ENCODE peak calls at places on chromosomes 2 and 18, in ten cellular contexts. One of them, this sample, is unnamed.
A peak's percentile ranks its signal among the peaks of the same experiment; 100 is the strongest.

GRCh38 chr2:111178730-111179405 is 58.2 kb downstream of the BCL2L11 start:
- DNase-seq in mammary epithelial cell: peak; percentile 49
- DNase-seq in B cell: no peak
- DNase-seq in AG10803: peak; percentile 10
- DNase-seq in stimulated activated CD4-positive, alpha-beta T cell treated with anti-CD3 and anti-CD28 coated beads, TNF-alpha, amount 100 ng/mL, for 1 hour: no peak
- DNase-seq in NCI-H2107: no peak
- DNase-seq in D341Med: no peak
- DNase-seq in SW 1271: no peak
- DNase-seq in MV-4-11: peak; percentile 23
- DNase-seq in osteocyte: peak; percentile 48
- DNase-seq in this sample: no peak

GRCh38 chr18:23307567-23308295 is 145.4 kb upstream of the RIOK3 start:
- DNase-seq in mammary epithelial cell: peak; percentile 41
- DNase-seq in B cell: no peak
- DNase-seq in AG10803: peak; percentile 71
- DNase-seq in stimulated activated CD4-positive, alpha-beta T cell treated with anti-CD3 and anti-CD28 coated beads, TNF-alpha, amount 100 ng/mL, for 1 hour: no peak
- DNase-seq in NCI-H2107: no peak
- DNase-seq in D341Med: no peak
- DNase-seq in SW 1271: no peak
- DNase-seq in MV-4-11: peak; percentile 59
- DNase-seq in osteocyte: no peak
- DNase-seq in this sample: peak; percentile 84

GRCh38 chr2:168722592-168722991 is 79.8 kb upstream of the NOSTRIN start:
- DNase-seq in mammary epithelial cell: peak; percentile 44
- DNase-seq in B cell: no peak
- DNase-seq in AG10803: peak; percentile 59
- DNase-seq in stimulated activated CD4-positive, alpha-beta T cell treated with anti-CD3 and anti-CD28 coated beads, TNF-alpha, amount 100 ng/mL, for 1 hour: no peak
- DNase-seq in NCI-H2107: no peak
- DNase-seq in D341Med: no peak
- DNase-seq in SW 1271: no peak
- DNase-seq in MV-4-11: no peak
- DNase-seq in osteocyte: no peak
- DNase-seq in this sample: no peak

GRCh38 chr18:62812242-62812641 is 96.9 kb downstream of the PHLPP1 start:
- DNase-seq in mammary epithelial cell: no peak
- DNase-seq in B cell: no peak
- DNase-seq in AG10803: no peak
- DNase-seq in stimulated activated CD4-positive, alpha-beta T cell treated with anti-CD3 and anti-CD28 coated beads, TNF-alpha, amount 100 ng/mL, for 1 hour: no peak
- DNase-seq in NCI-H2107: no peak
- DNase-seq in D341Med: no peak
- DNase-seq in SW 1271: no peak
- DNase-seq in MV-4-11: no peak
- DNase-seq in osteocyte: no peak
- DNase-seq in this sample: no peak

GRCh38 chr2:7984693-7985353 is 697.0 kb upstream of the ID2 start:
- DNase-seq in mammary epithelial cell: no peak
- DNase-seq in B cell: no peak
- DNase-seq in AG10803: no peak
- DNase-seq in stimulated activated CD4-positive, alpha-beta T cell treated with anti-CD3 and anti-CD28 coated beads, TNF-alpha, amount 100 ng/mL, for 1 hour: no peak
- DNase-seq in NCI-H2107: no peak
- DNase-seq in D341Med: no peak
- DNase-seq in SW 1271: no peak
- DNase-seq in MV-4-11: no peak
- DNase-seq in osteocyte: no peak
- DNase-seq in this sample: no peak

GRCh38 chr18:63140997-63141776 is 178.4 kb downstream of the BCL2 start:
- DNase-seq in mammary epithelial cell: no peak
- DNase-seq in B cell: no peak
- DNase-seq in AG10803: no peak
- DNase-seq in stimulated activated CD4-positive, alpha-beta T cell treated with anti-CD3 and anti-CD28 coated beads, TNF-alpha, amount 100 ng/mL, for 1 hour: no peak
- DNase-seq in NCI-H2107: no peak
- DNase-seq in D341Med: no peak
- DNase-seq in SW 1271: no peak
- DNase-seq in MV-4-11: no peak
- DNase-seq in osteocyte: no peak
- DNase-seq in this sample: no peak

GRCh38 chr2:25123682-25124081 is 44.7 kb downstream of the POMC start:
- DNase-seq in mammary epithelial cell: no peak
- DNase-seq in B cell: no peak
- DNase-seq in AG10803: peak; percentile 3
- DNase-seq in stimulated activated CD4-positive, alpha-beta T cell treated with anti-CD3 and anti-CD28 coated beads, TNF-alpha, amount 100 ng/mL, for 1 hour: no peak
- DNase-seq in NCI-H2107: no peak
- DNase-seq in D341Med: no peak
- DNase-seq in SW 1271: no peak
- DNase-seq in MV-4-11: peak; percentile 22
- DNase-seq in osteocyte: no peak
- DNase-seq in this sample: peak; percentile 61

GRCh38 chr18:79494936-79495335 is 99.2 kb downstream of the NFATC1 start:
- DNase-seq in mammary epithelial cell: no peak
- DNase-seq in B cell: no peak
- DNase-seq in AG10803: no peak
- DNase-seq in stimulated activated CD4-positive, alpha-beta T cell treated with anti-CD3 and anti-CD28 coated beads, TNF-alpha, amount 100 ng/mL, for 1 hour: no peak
- DNase-seq in NCI-H2107: no peak
- DNase-seq in D341Med: no peak
- DNase-seq in SW 1271: no peak
- DNase-seq in MV-4-11: no peak
- DNase-seq in osteocyte: peak; percentile 60
- DNase-seq in this sample: peak; percentile 56

GRCh38 chr2:147976102-147976501 is 44.4 kb downstream of the ORC4 start:
- DNase-seq in mammary epithelial cell: no peak
- DNase-seq in B cell: no peak
- DNase-seq in AG10803: no peak
- DNase-seq in stimulated activated CD4-positive, alpha-beta T cell treated with anti-CD3 and anti-CD28 coated beads, TNF-alpha, amount 100 ng/mL, for 1 hour: no peak
- DNase-seq in NCI-H2107: no peak
- DNase-seq in D341Med: no peak
- DNase-seq in SW 1271: no peak
- DNase-seq in MV-4-11: no peak
- DNase-seq in osteocyte: no peak
- DNase-seq in this sample: no peak

GRCh38 chr2:242085941-242086621 is 216.6 kb downstream of the RTP5 start:
- DNase-seq in mammary epithelial cell: no peak
- DNase-seq in B cell: peak; percentile 67
- DNase-seq in AG10803: peak; percentile 68
- DNase-seq in stimulated activated CD4-positive, alpha-beta T cell treated with anti-CD3 and anti-CD28 coated beads, TNF-alpha, amount 100 ng/mL, for 1 hour: no peak
- DNase-seq in NCI-H2107: no peak
- DNase-seq in D341Med: no peak
- DNase-seq in SW 1271: no peak
- DNase-seq in MV-4-11: peak; percentile 98
- DNase-seq in osteocyte: no peak
- DNase-seq in this sample: no peak

GRCh38 chr2:60602828-60603532 is 49.5 kb upstream of the BCL11A start:
- DNase-seq in mammary epithelial cell: no peak
- DNase-seq in B cell: no peak
- DNase-seq in AG10803: no peak
- DNase-seq in stimulated activated CD4-positive, alpha-beta T cell treated with anti-CD3 and anti-CD28 coated beads, TNF-alpha, amount 100 ng/mL, for 1 hour: no peak
- DNase-seq in NCI-H2107: no peak
- DNase-seq in D341Med: no peak
- DNase-seq in SW 1271: no peak
- DNase-seq in MV-4-11: peak; percentile 15
- DNase-seq in osteocyte: no peak
- DNase-seq in this sample: no peak

GRCh38 chr18:23071285-23071684 is 64.0 kb upstream of the CABLES1 start:
- DNase-seq in mammary epithelial cell: peak; percentile 11
- DNase-seq in B cell: peak; percentile 71
- DNase-seq in AG10803: peak; percentile 53
- DNase-seq in stimulated activated CD4-positive, alpha-beta T cell treated with anti-CD3 and anti-CD28 coated beads, TNF-alpha, amount 100 ng/mL, for 1 hour: peak; percentile 40
- DNase-seq in NCI-H2107: no peak
- DNase-seq in D341Med: no peak
- DNase-seq in SW 1271: no peak
- DNase-seq in MV-4-11: peak; percentile 96
- DNase-seq in osteocyte: no peak
- DNase-seq in this sample: peak; percentile 78

GRCh38 chr2:48144777-48145176 is 238.5 kb upstream of the FBXO11 start:
- DNase-seq in mammary epithelial cell: no peak
- DNase-seq in B cell: no peak
- DNase-seq in AG10803: no peak
- DNase-seq in stimulated activated CD4-positive, alpha-beta T cell treated with anti-CD3 and anti-CD28 coated beads, TNF-alpha, amount 100 ng/mL, for 1 hour: no peak
- DNase-seq in NCI-H2107: peak; percentile 5
- DNase-seq in D341Med: no peak
- DNase-seq in SW 1271: no peak
- DNase-seq in MV-4-11: no peak
- DNase-seq in osteocyte: no peak
- DNase-seq in this sample: no peak

GRCh38 chr2:235940330-235940729 is 227.9 kb downstream of the GBX2 start:
- DNase-seq in mammary epithelial cell: no peak
- DNase-seq in B cell: no peak
- DNase-seq in AG10803: peak; percentile 95
- DNase-seq in stimulated activated CD4-positive, alpha-beta T cell treated with anti-CD3 and anti-CD28 coated beads, TNF-alpha, amount 100 ng/mL, for 1 hour: no peak
- DNase-seq in NCI-H2107: no peak
- DNase-seq in D341Med: no peak
- DNase-seq in SW 1271: no peak
- DNase-seq in MV-4-11: peak; percentile 24
- DNase-seq in osteocyte: peak; percentile 93
- DNase-seq in this sample: no peak

GRCh38 chr2:46720592-46721185 is 194.9 kb downstream of the MCFD2 start:
- DNase-seq in mammary epithelial cell: peak; percentile 18
- DNase-seq in B cell: no peak
- DNase-seq in AG10803: no peak
- DNase-seq in stimulated activated CD4-positive, alpha-beta T cell treated with anti-CD3 and anti-CD28 coated beads, TNF-alpha, amount 100 ng/mL, for 1 hour: no peak
- DNase-seq in NCI-H2107: no peak
- DNase-seq in D341Med: no peak
- DNase-seq in SW 1271: no peak
- DNase-seq in MV-4-11: no peak
- DNase-seq in osteocyte: no peak
- DNase-seq in this sample: no peak

GRCh38 chr18:59617468-59617932 is 79.7 kb downstream of the CCBE1 start:
- DNase-seq in mammary epithelial cell: peak; percentile 16
- DNase-seq in B cell: no peak
- DNase-seq in AG10803: no peak
- DNase-seq in stimulated activated CD4-positive, alpha-beta T cell treated with anti-CD3 and anti-CD28 coated beads, TNF-alpha, amount 100 ng/mL, for 1 hour: no peak
- DNase-seq in NCI-H2107: no peak
- DNase-seq in D341Med: no peak
- DNase-seq in SW 1271: no peak
- DNase-seq in MV-4-11: no peak
- DNase-seq in osteocyte: no peak
- DNase-seq in this sample: no peak

GRCh38 chr2:171999604-172000469 is at the start of gene METAP1D:
- DNase-seq in mammary epithelial cell: peak; percentile 87
- DNase-seq in B cell: peak; percentile 90
- DNase-seq in AG10803: peak; percentile 88
- DNase-seq in stimulated activated CD4-positive, alpha-beta T cell treated with anti-CD3 and anti-CD28 coated beads, TNF-alpha, amount 100 ng/mL, for 1 hour: peak; percentile 75
- DNase-seq in NCI-H2107: peak; percentile 72
- DNase-seq in D341Med: peak; percentile 98
- DNase-seq in SW 1271: peak; percentile 65
- DNase-seq in MV-4-11: peak; percentile 88
- DNase-seq in osteocyte: peak; percentile 95
- DNase-seq in this sample: peak; percentile 96

GRCh38 chr2:148674063-148675020 is 29.8 kb downstream of the EPC2 start:
- DNase-seq in mammary epithelial cell: peak; percentile 30
- DNase-seq in B cell: peak; percentile 48
- DNase-seq in AG10803: no peak
- DNase-seq in stimulated activated CD4-positive, alpha-beta T cell treated with anti-CD3 and anti-CD28 coated beads, TNF-alpha, amount 100 ng/mL, for 1 hour: no peak
- DNase-seq in NCI-H2107: no peak
- DNase-seq in D341Med: peak; percentile 48
- DNase-seq in SW 1271: no peak
- DNase-seq in MV-4-11: no peak
- DNase-seq in osteocyte: no peak
- DNase-seq in this sample: no peak

GRCh38 chr18:75132068-75132467 is 76.9 kb downstream of the PTGR3 start:
- DNase-seq in mammary epithelial cell: no peak
- DNase-seq in B cell: no peak
- DNase-seq in AG10803: no peak
- DNase-seq in stimulated activated CD4-positive, alpha-beta T cell treated with anti-CD3 and anti-CD28 coated beads, TNF-alpha, amount 100 ng/mL, for 1 hour: no peak
- DNase-seq in NCI-H2107: no peak
- DNase-seq in D341Med: peak; percentile 14
- DNase-seq in SW 1271: no peak
- DNase-seq in MV-4-11: no peak
- DNase-seq in osteocyte: peak; percentile 19
- DNase-seq in this sample: no peak

GRCh38 chr2:45093181-45093580 is 83.9 kb upstream of the SIX2 start:
- DNase-seq in mammary epithelial cell: no peak
- DNase-seq in B cell: no peak
- DNase-seq in AG10803: no peak
- DNase-seq in stimulated activated CD4-positive, alpha-beta T cell treated with anti-CD3 and anti-CD28 coated beads, TNF-alpha, amount 100 ng/mL, for 1 hour: no peak
- DNase-seq in NCI-H2107: no peak
- DNase-seq in D341Med: no peak
- DNase-seq in SW 1271: no peak
- DNase-seq in MV-4-11: no peak
- DNase-seq in osteocyte: peak; percentile 62
- DNase-seq in this sample: no peak

GRCh38 chr2:66957198-66957597 is 439.9 kb upstream of the ETAA1 start:
- DNase-seq in mammary epithelial cell: no peak
- DNase-seq in B cell: no peak
- DNase-seq in AG10803: peak; percentile 9
- DNase-seq in stimulated activated CD4-positive, alpha-beta T cell treated with anti-CD3 and anti-CD28 coated beads, TNF-alpha, amount 100 ng/mL, for 1 hour: no peak
- DNase-seq in NCI-H2107: no peak
- DNase-seq in D341Med: no peak
- DNase-seq in SW 1271: no peak
- DNase-seq in MV-4-11: no peak
- DNase-seq in osteocyte: no peak
- DNase-seq in this sample: no peak

GRCh38 chr2:74814102-74814501 is 19.8 kb upstream of the HK2 start:
- DNase-seq in mammary epithelial cell: no peak
- DNase-seq in B cell: no peak
- DNase-seq in AG10803: no peak
- DNase-seq in stimulated activated CD4-positive, alpha-beta T cell treated with anti-CD3 and anti-CD28 coated beads, TNF-alpha, amount 100 ng/mL, for 1 hour: no peak
- DNase-seq in NCI-H2107: no peak
- DNase-seq in D341Med: no peak
- DNase-seq in SW 1271: no peak
- DNase-seq in MV-4-11: no peak
- DNase-seq in osteocyte: no peak
- DNase-seq in this sample: no peak

GRCh38 chr2:34188464-34188863 is 589.4 kb upstream of the FAM98A start:
- DNase-seq in mammary epithelial cell: no peak
- DNase-seq in B cell: no peak
- DNase-seq in AG10803: no peak
- DNase-seq in stimulated activated CD4-positive, alpha-beta T cell treated with anti-CD3 and anti-CD28 coated beads, TNF-alpha, amount 100 ng/mL, for 1 hour: no peak
- DNase-seq in NCI-H2107: no peak
- DNase-seq in D341Med: no peak
- DNase-seq in SW 1271: no peak
- DNase-seq in MV-4-11: no peak
- DNase-seq in osteocyte: no peak
- DNase-seq in this sample: no peak

GRCh38 chr2:71830497-71831207 is 317.0 kb downstream of the CYP26B1 start:
- DNase-seq in mammary epithelial cell: no peak
- DNase-seq in B cell: no peak
- DNase-seq in AG10803: no peak
- DNase-seq in stimulated activated CD4-positive, alpha-beta T cell treated with anti-CD3 and anti-CD28 coated beads, TNF-alpha, amount 100 ng/mL, for 1 hour: no peak
- DNase-seq in NCI-H2107: no peak
- DNase-seq in D341Med: no peak
- DNase-seq in SW 1271: no peak
- DNase-seq in MV-4-11: no peak
- DNase-seq in osteocyte: no peak
- DNase-seq in this sample: no peak

GRCh38 chr2:230925443-230925878 is 419 bp upstream of the GPR55 start:
- DNase-seq in mammary epithelial cell: peak; percentile 19
- DNase-seq in B cell: no peak
- DNase-seq in AG10803: no peak
- DNase-seq in stimulated activated CD4-positive, alpha-beta T cell treated with anti-CD3 and anti-CD28 coated beads, TNF-alpha, amount 100 ng/mL, for 1 hour: no peak
- DNase-seq in NCI-H2107: no peak
- DNase-seq in D341Med: no peak
- DNase-seq in SW 1271: no peak
- DNase-seq in MV-4-11: no peak
- DNase-seq in osteocyte: no peak
- DNase-seq in this sample: no peak

GRCh38 chr2:24327988-24328387 is 32.3 kb downstream of the ITSN2 start:
- DNase-seq in mammary epithelial cell: no peak
- DNase-seq in B cell: no peak
- DNase-seq in AG10803: no peak
- DNase-seq in stimulated activated CD4-positive, alpha-beta T cell treated with anti-CD3 and anti-CD28 coated beads, TNF-alpha, amount 100 ng/mL, for 1 hour: no peak
- DNase-seq in NCI-H2107: no peak
- DNase-seq in D341Med: no peak
- DNase-seq in SW 1271: no peak
- DNase-seq in MV-4-11: no peak
- DNase-seq in osteocyte: no peak
- DNase-seq in this sample: no peak

GRCh38 chr18:79911009-79911870 is 40.2 kb downstream of the SLC66A2 start:
- DNase-seq in mammary epithelial cell: no peak
- DNase-seq in B cell: no peak
- DNase-seq in AG10803: no peak
- DNase-seq in stimulated activated CD4-positive, alpha-beta T cell treated with anti-CD3 and anti-CD28 coated beads, TNF-alpha, amount 100 ng/mL, for 1 hour: no peak
- DNase-seq in NCI-H2107: no peak
- DNase-seq in D341Med: peak; percentile 43
- DNase-seq in SW 1271: no peak
- DNase-seq in MV-4-11: no peak
- DNase-seq in osteocyte: peak; percentile 82
- DNase-seq in this sample: peak; percentile 56

GRCh38 chr2:236657215-236657614 is 87.6 kb downstream of the ACKR3 start:
- DNase-seq in mammary epithelial cell: no peak
- DNase-seq in B cell: no peak
- DNase-seq in AG10803: no peak
- DNase-seq in stimulated activated CD4-positive, alpha-beta T cell treated with anti-CD3 and anti-CD28 coated beads, TNF-alpha, amount 100 ng/mL, for 1 hour: no peak
- DNase-seq in NCI-H2107: no peak
- DNase-seq in D341Med: no peak
- DNase-seq in SW 1271: no peak
- DNase-seq in MV-4-11: no peak
- DNase-seq in osteocyte: no peak
- DNase-seq in this sample: no peak